ENCODE peak calls at places on chromosome 18, in nine cellular contexts. Q, S, G, R, E, K, W, L and V are unnamed samples.

GRCh38 chr18:78734614-78734945 is 245.0 kb upstream of the SALL3 start:
- DNase-seq in Q (no peak), S (no peak), G (no peak), R (no peak), E (no peak), K (no peak), W (no peak), L (no peak), V (no peak)

GRCh38 chr18:39998332-39998731 is 1956.7 kb upstream of the PIK3C3 start:
- DNase-seq in Q (no peak), S (no peak), G (no peak), R (no peak), E (no peak), K (no peak), W (no peak), L (no peak), V (no peak)

GRCh38 chr18:6044773-6045172 is 149.5 kb upstream of the TMEM200C start:
- DNase-seq in Q (no peak), S (no peak), G (no peak), R (no peak), E (no peak), K (no peak), W (no peak), L (no peak), V (no peak)

GRCh38 chr18:76449110-76449453 is 46.0 kb downstream of the ZNF516 start:
- DNase-seq in Q (no peak), S (no peak), G (no peak), R (no peak), E (no peak), K (no peak), W (no peak), L (no peak), V (no peak)

GRCh38 chr18:42330296-42330695 is 375.3 kb downstream of the PIK3C3 start:
- DNase-seq in Q (no peak), S (no peak), G (no peak), R (peak), E (peak), K (no peak), W (no peak), L (no peak), V (no peak)

GRCh38 chr18:12751891-12752290 is 49.0 kb downstream of the PSMG2 start:
- DNase-seq in Q (no peak), S (no peak), G (no peak), R (no peak), E (no peak), K (no peak), W (no peak), L (no peak), V (no peak)

GRCh38 chr18:21109936-21110666 is 1.5 kb downstream of the ROCK1 start:
- DNase-seq in Q (no peak), S (no peak), G (peak), R (peak), E (no peak), K (no peak), W (no peak), L (no peak), V (peak)

GRCh38 chr18:64380117-64380516 is 231.2 kb upstream of the LINC00305 start:
- DNase-seq in Q (no peak), S (no peak), G (no peak), R (no peak), E (no peak), K (no peak), W (no peak), L (no peak), V (no peak)

GRCh38 chr18:29157057-29157780 is 980.3 kb upstream of the CDH2 start:
- DNase-seq in Q (no peak), S (no peak), G (peak), R (peak), E (peak), K (no peak), W (no peak), L (no peak), V (peak)

GRCh38 chr18:57771183-57771582 is 31.9 kb downstream of the ATP8B1 start:
- DNase-seq in Q (no peak), S (no peak), G (no peak), R (no peak), E (no peak), K (no peak), W (no peak), L (no peak), V (peak)

GRCh38 chr18:23158058-23158457 is 22.8 kb downstream of the CABLES1 start:
- DNase-seq in Q (no peak), S (no peak), G (no peak), R (no peak), E (no peak), K (no peak), W (no peak), L (no peak), V (no peak)

GRCh38 chr18:79558196-79559120 is 121.1 kb upstream of the CTDP1 start:
- DNase-seq in Q (no peak), S (no peak), G (no peak), R (no peak), E (no peak), K (no peak), W (no peak), L (no peak), V (no peak)